ENCODE peak calls at places on chromosomes 6 and 20, in four cellular contexts. S is central memory CD4-positive, alpha-beta T cell; W is stimulated activated CD4-positive, alpha-beta T cell treated with anti-CD3 and anti-CD28 coated beads, Interleukin-4, amount 100 ng/mL, for 48 hours; E is naive thymus-derived CD4-positive, alpha-beta T cell. M is an unnamed sample.
A peak's percentile ranks its signal among the peaks of the same experiment; 100 is the strongest.

GRCh38 chr20:62378215-62378614 is 8.7 kb upstream of the RPS21 start:
- DNase-seq in S (no peak), E (no peak), W (no peak), M (no peak)

GRCh38 chr6:39077882-39078594 is 29.5 kb downstream of the GLP1R start:
- DNase-seq in W (no peak), E (no peak), S (no peak), M (no peak)

GRCh38 chr20:62590301-62591121 is 51.8 kb upstream of the SLCO4A1 start:
- DNase-seq in S (no peak), W (no peak), E (no peak), M (no peak)

GRCh38 chr6:83265384-83265783 is 72.2 kb downstream of the RWDD2A start:
- DNase-seq in E (no peak), W (no peak), S (no peak), M (no peak)

GRCh38 chr6:2220154-2220553 is 25.3 kb downstream of the GMDS start:
- DNase-seq in S (no peak), E (no peak), W (no peak), M (no peak)

GRCh38 chr20:1335961-1336698 is 7.2 kb upstream of the SDCBP2 start:
- DNase-seq in E (no peak), W (no peak), S (no peak), M (no peak)

GRCh38 chr6:88953550-88954386 is 9.7 kb downstream of the RNGTT start:
- DNase-seq in S (no peak), W (no peak), E (no peak), M (no peak)

GRCh38 chr6:135089901-135090300 is 35.3 kb upstream of the HBS1L start:
- DNase-seq in W (no peak), E (no peak), S (no peak), M (no peak)

GRCh38 chr6:26305097-26305841 is 59.7 kb upstream of the BTN3A2 start:
- DNase-seq in E (peak; percentile 77), S (peak; percentile 49), W (peak; percentile 73), M (peak; percentile 50)

GRCh38 chr6:149861603-149862423 is 2.3 kb downstream of the LRP11 start:
- DNase-seq in W (no peak), S (no peak), E (no peak), M (no peak)

GRCh38 chr6:89970609-89971337 is 76.5 kb downstream of the GJA10 start:
- DNase-seq in W (no peak), E (peak; percentile 39), S (peak; percentile 8), M (no peak)

GRCh38 chr20:52684176-52684575 is 288.0 kb upstream of the TSHZ2 start:
- DNase-seq in W (no peak), S (no peak), E (no peak), M (no peak)

GRCh38 chr6:50849016-50849748 is 30.5 kb downstream of the TFAP2B start:
- DNase-seq in S (no peak), E (no peak), W (no peak), M (no peak)

GRCh38 chr6:36389353-36389752 is 1.9 kb upstream of the ETV7 start:
- DNase-seq in W (no peak), S (no peak), E (no peak), M (no peak)